ENCODE peak calls at places on chromosomes 5 and 9, in eight cellular contexts. A is IMR-90, J is suprapubic skin, T is prostate gland, X is ovary, E is breast epithelium, W is tibial nerve, U is A549. Z is an unnamed sample.

GRCh38 chr5:40551706-40552557 is 127.8 kb upstream of the PTGER4 start:
- DNase-seq in A (peak; percentile 98), J (no peak), T (peak; percentile 55), X (no peak), E (no peak), W (no peak), U (peak; percentile 91), Z (no peak)

GRCh38 chr9:91781906-91782305 is 168.1 kb downstream of the ROR2 start:
- DNase-seq in A (no peak), J (no peak), T (no peak), X (no peak), E (no peak), W (no peak), U (no peak), Z (no peak)

GRCh38 chr9:3224931-3225330 is 300.9 kb downstream of the RFX3 start:
- DNase-seq in A (no peak), J (no peak), T (no peak), X (no peak), E (no peak), W (no peak), U (no peak), Z (no peak)

GRCh38 chr5:177066227-177066626 is 20.5 kb upstream of the FGFR4 start:
- DNase-seq in A (peak; percentile 32), J (no peak), T (no peak), X (no peak), E (no peak), W (no peak), U (no peak), Z (no peak)

GRCh38 chr5:85920984-85921383 is 696.8 kb upstream of the COX7C start:
- DNase-seq in A (no peak), J (no peak), T (no peak), X (no peak), E (no peak), W (no peak), U (no peak), Z (no peak)

GRCh38 chr9:113644321-113644720 is 180.8 kb downstream of the RGS3 start:
- DNase-seq in A (no peak), J (no peak), T (no peak), X (no peak), E (no peak), W (no peak), U (no peak), Z (no peak)

GRCh38 chr5:151164687-151165392 is 7.3 kb upstream of the ANXA6 start:
- DNase-seq in A (peak; percentile 76), J (no peak), T (peak; percentile 74), X (peak; percentile 85), E (peak; percentile 76), W (peak; percentile 58), U (peak; percentile 77), Z (peak; percentile 82)

GRCh38 chr9:70420267-70421019 is 6.0 kb upstream of the KLF9 start:
- DNase-seq in A (peak; percentile 82), J (peak; percentile 97), T (peak; percentile 96), X (peak; percentile 97), E (peak; percentile 97), W (peak; percentile 96), U (peak; percentile 76), Z (peak; percentile 96)

GRCh38 chr9:27451207-27451792 is 72.8 kb upstream of the IFNK start:
- DNase-seq in A (no peak), J (no peak), T (no peak), X (no peak), E (no peak), W (no peak), U (no peak), Z (no peak)

GRCh38 chr5:32303755-32304120 is 9.0 kb downstream of the MTMR12 start:
- DNase-seq in A (no peak), J (no peak), T (no peak), X (no peak), E (no peak), W (no peak), U (no peak), Z (no peak)

GRCh38 chr5:151757233-151758140 is 944 bp downstream of the ATOX1 start:
- DNase-seq in A (no peak), J (no peak), T (peak; percentile 18), X (no peak), E (peak; percentile 47), W (no peak), U (no peak), Z (no peak)

GRCh38 chr5:17990168-17990567 is 355.9 kb downstream of the TAF11L14 start:
- DNase-seq in A (no peak), J (no peak), T (no peak), X (no peak), E (no peak), W (no peak), U (no peak), Z (no peak)

GRCh38 chr5:138078006-138078643 is 5.7 kb upstream of the WNT8A start:
- DNase-seq in A (no peak), J (no peak), T (no peak), X (no peak), E (no peak), W (no peak), U (no peak), Z (no peak)

GRCh38 chr5:143664623-143665022 is 147.3 kb upstream of the HMHB1 start:
- DNase-seq in A (no peak), J (no peak), T (no peak), X (no peak), E (no peak), W (no peak), U (no peak), Z (no peak)

GRCh38 chr5:120228262-120229031 is 235.7 kb upstream of the PRR16 start:
- DNase-seq in A (no peak), J (no peak), T (no peak), X (no peak), E (no peak), W (no peak), U (peak; percentile 4), Z (no peak)

GRCh38 chr9:88533951-88534455 is 975 bp upstream of the NXNL2 start:
- DNase-seq in A (peak; percentile 57), J (no peak), T (no peak), X (peak; percentile 69), E (no peak), W (no peak), U (peak; percentile 88), Z (peak; percentile 74)

GRCh38 chr9:136790640-136791465 is at the start of gene TMEM141:
- DNase-seq in A (peak; percentile 99), J (peak; percentile 100), T (peak; percentile 100), X (peak; percentile 100), E (peak; percentile 100), W (peak; percentile 100), U (peak; percentile 100), Z (peak; percentile 100)
- TF ChIP-seq POLR2A in A (no peak), J (no peak), T (peak; percentile 94), X (peak; percentile 36), E (peak; percentile 78), W (peak; percentile 16), U (peak; percentile 75), Z (peak; percentile 43)

DNA sequence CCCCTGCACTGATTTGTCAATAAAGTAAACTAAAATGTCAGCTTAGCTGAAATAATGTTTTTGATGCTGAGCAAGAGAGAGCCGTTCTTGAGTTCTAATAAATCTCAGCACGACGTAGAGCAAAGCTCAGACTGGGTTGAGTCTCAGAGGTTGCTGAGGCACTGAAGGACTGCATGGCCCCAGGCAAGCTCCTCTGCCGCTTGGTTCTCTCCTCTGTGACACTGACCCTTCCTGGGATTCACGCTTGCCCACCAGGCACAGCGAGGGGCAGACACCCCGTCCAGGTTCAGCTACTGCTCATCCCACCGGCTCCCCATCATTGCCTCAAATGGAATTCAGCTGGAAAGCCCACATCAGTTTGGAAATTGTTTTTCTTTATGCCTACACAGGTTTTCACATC is 129.8 kb downstream of the IRX2 start:
- DNase-seq in A (no peak), J (peak; percentile 58), T (no peak), X (no peak), E (no peak), W (no peak), U (no peak), Z (no peak)
- TF ChIP-seq POLR2A in A (no peak), J (no peak), T (no peak), X (no peak), E (no peak), W (no peak), U (no peak), Z (no peak)

GRCh38 chr5:16528382-16528849 is 62.8 kb upstream of the ZNF622 start:
- DNase-seq in A (no peak), J (no peak), T (no peak), X (no peak), E (no peak), W (no peak), U (no peak), Z (no peak)
- TF ChIP-seq POLR2A in A (no peak), J (no peak), T (no peak), X (no peak), E (no peak), W (no peak), U (no peak), Z (no peak)

DNA sequence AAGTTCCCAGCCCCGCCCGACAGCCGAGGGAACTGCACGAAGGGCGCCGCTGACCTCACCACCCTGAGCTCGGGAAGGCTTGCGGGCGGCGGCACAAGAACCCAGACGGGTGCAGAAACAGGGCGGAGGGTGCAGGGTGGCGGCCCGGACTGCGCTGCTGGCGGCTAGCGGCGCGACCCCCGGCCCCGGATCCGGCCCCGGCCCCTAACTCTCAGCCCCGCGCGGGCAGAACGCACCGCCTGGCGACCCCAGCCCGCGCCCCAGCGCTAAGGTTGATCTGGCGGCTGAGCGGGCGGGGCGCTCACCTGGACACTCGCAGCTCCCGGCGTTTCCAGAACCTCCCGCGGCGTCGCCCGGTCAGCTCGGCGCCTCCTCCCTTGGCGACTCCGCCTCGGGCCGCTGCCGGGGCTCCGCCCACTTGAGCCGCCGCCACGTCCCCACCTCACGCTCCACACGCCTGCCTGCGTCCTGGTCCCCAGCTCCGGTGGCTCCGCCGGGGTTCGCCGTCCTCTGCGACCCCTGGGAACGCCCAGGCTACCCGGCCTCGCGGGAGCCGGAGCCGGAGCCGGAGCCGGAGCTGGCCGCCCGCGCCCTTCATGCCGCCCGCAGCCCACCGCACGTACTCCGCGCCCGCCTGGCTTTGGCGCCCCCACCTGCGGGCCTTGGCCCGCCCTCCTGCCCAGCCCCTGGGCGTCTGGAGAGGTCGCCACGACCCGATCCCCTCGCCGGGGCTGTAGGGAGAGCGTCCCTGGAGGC is at the start of gene P4HA2:
- DNase-seq in A (peak; percentile 65), J (peak; percentile 89), T (peak; percentile 85), X (peak; percentile 81), E (peak; percentile 69), W (peak; percentile 70), U (peak; percentile 68), Z (peak; percentile 78)
- TF ChIP-seq POLR2A in A (peak; percentile 71), J (no peak), T (peak; percentile 90), X (no peak), E (no peak), W (no peak), U (peak; percentile 78), Z (peak; percentile 78)